ENCODE peak calls at places on chromosomes 2 and 18, in seven cellular contexts. One of them, this sample, is unnamed.
A peak's percentile ranks its signal among the peaks of the same experiment; 100 is the strongest.

GRCh38 chr18:59096098-59096779 is 43.4 kb upstream of the SEC11C start:
- DNase-seq in EH: no peak
- DNase-seq in fibroblast of pulmonary artery: no peak
- DNase-seq in activated CD8-positive, alpha-beta memory T cell treated with anti-CD3 and anti-CD28 coated beads for 24 hours: no peak
- DNase-seq in central memory CD8-positive, alpha-beta T cell: no peak
- DNase-seq in HepG2: peak; percentile 5
- DNase-seq in GM12865: no peak
- DNase-seq in this sample: no peak

GRCh38 chr18:35680139-35680551 is 98.6 kb downstream of the GALNT1 start:
- DNase-seq in central memory CD8-positive, alpha-beta T cell: no peak
- DNase-seq in EH: peak; percentile 49
- DNase-seq in HepG2: peak; percentile 60
- DNase-seq in activated CD8-positive, alpha-beta memory T cell treated with anti-CD3 and anti-CD28 coated beads for 24 hours: no peak
- DNase-seq in GM12865: no peak
- DNase-seq in fibroblast of pulmonary artery: no peak
- DNase-seq in this sample: no peak

GRCh38 chr18:76460482-76460881 is 34.6 kb downstream of the ZNF516 start:
- DNase-seq in central memory CD8-positive, alpha-beta T cell: no peak
- DNase-seq in activated CD8-positive, alpha-beta memory T cell treated with anti-CD3 and anti-CD28 coated beads for 24 hours: peak; percentile 11
- DNase-seq in fibroblast of pulmonary artery: no peak
- DNase-seq in GM12865: no peak
- DNase-seq in EH: peak; percentile 28
- DNase-seq in HepG2: no peak
- DNase-seq in this sample: no peak

GRCh38 chr18:48850891-48851302 is 99.9 kb downstream of the SMAD7 start:
- DNase-seq in HepG2: no peak
- DNase-seq in central memory CD8-positive, alpha-beta T cell: no peak
- DNase-seq in EH: no peak
- DNase-seq in fibroblast of pulmonary artery: peak; percentile 84
- DNase-seq in GM12865: no peak
- DNase-seq in activated CD8-positive, alpha-beta memory T cell treated with anti-CD3 and anti-CD28 coated beads for 24 hours: no peak
- DNase-seq in this sample: no peak

GRCh38 chr2:177029501-177029900 is 183.1 kb upstream of the HNRNPA3 start:
- DNase-seq in HepG2: no peak
- DNase-seq in activated CD8-positive, alpha-beta memory T cell treated with anti-CD3 and anti-CD28 coated beads for 24 hours: no peak
- DNase-seq in central memory CD8-positive, alpha-beta T cell: no peak
- DNase-seq in EH: no peak
- DNase-seq in fibroblast of pulmonary artery: no peak
- DNase-seq in GM12865: no peak
- DNase-seq in this sample: peak; percentile 26

GRCh38 chr2:218718058-218718457 is 7.4 kb downstream of the TTLL4 start:
- DNase-seq in HepG2: no peak
- DNase-seq in GM12865: no peak
- DNase-seq in fibroblast of pulmonary artery: no peak
- DNase-seq in central memory CD8-positive, alpha-beta T cell: no peak
- DNase-seq in activated CD8-positive, alpha-beta memory T cell treated with anti-CD3 and anti-CD28 coated beads for 24 hours: no peak
- DNase-seq in EH: no peak
- DNase-seq in this sample: no peak

GRCh38 chr2:101367508-101367907 is 19.8 kb downstream of the CREG2 start:
- DNase-seq in activated CD8-positive, alpha-beta memory T cell treated with anti-CD3 and anti-CD28 coated beads for 24 hours: no peak
- DNase-seq in GM12865: no peak
- DNase-seq in EH: no peak
- DNase-seq in fibroblast of pulmonary artery: no peak
- DNase-seq in HepG2: no peak
- DNase-seq in central memory CD8-positive, alpha-beta T cell: no peak
- DNase-seq in this sample: no peak

GRCh38 chr2:188314314-188315054 is 22.8 kb downstream of the GULP1 start:
- DNase-seq in EH: peak; percentile 48
- DNase-seq in GM12865: no peak
- DNase-seq in activated CD8-positive, alpha-beta memory T cell treated with anti-CD3 and anti-CD28 coated beads for 24 hours: no peak
- DNase-seq in central memory CD8-positive, alpha-beta T cell: no peak
- DNase-seq in HepG2: no peak
- DNase-seq in fibroblast of pulmonary artery: peak; percentile 50
- DNase-seq in this sample: no peak

GRCh38 chr2:199273043-199273647 is 184.6 kb downstream of the SATB2 start:
- DNase-seq in central memory CD8-positive, alpha-beta T cell: no peak
- DNase-seq in GM12865: no peak
- DNase-seq in fibroblast of pulmonary artery: peak; percentile 66
- DNase-seq in EH: peak; percentile 89
- DNase-seq in activated CD8-positive, alpha-beta memory T cell treated with anti-CD3 and anti-CD28 coated beads for 24 hours: no peak
- DNase-seq in HepG2: no peak
- DNase-seq in this sample: no peak

GRCh38 chr2:240873805-240874714 is 5.4 kb downstream of the AGXT start:
- DNase-seq in fibroblast of pulmonary artery: no peak
- DNase-seq in central memory CD8-positive, alpha-beta T cell: no peak
- DNase-seq in GM12865: no peak
- DNase-seq in EH: no peak
- DNase-seq in HepG2: peak; percentile 92
- DNase-seq in activated CD8-positive, alpha-beta memory T cell treated with anti-CD3 and anti-CD28 coated beads for 24 hours: no peak
- DNase-seq in this sample: no peak

GRCh38 chr18:79533591-79533990 is 137.9 kb downstream of the NFATC1 start:
- DNase-seq in activated CD8-positive, alpha-beta memory T cell treated with anti-CD3 and anti-CD28 coated beads for 24 hours: no peak
- DNase-seq in GM12865: no peak
- DNase-seq in fibroblast of pulmonary artery: no peak
- DNase-seq in HepG2: no peak
- DNase-seq in central memory CD8-positive, alpha-beta T cell: no peak
- DNase-seq in EH: no peak
- DNase-seq in this sample: no peak

This sample was measured in RPMI8226.